ENCODE peak calls at places on chromosomes 3 and 15, in four cellular contexts. S, Y, E and K are unnamed samples.

GRCh38 chr3:12830785-12831581 is 10.4 kb downstream of the RPL32 start:
- DNase-seq in S (no peak), Y (no peak), E (no peak), K (no peak)

GRCh38 chr15:95127356-95127755 is 896.0 kb downstream of the MCTP2 start:
- DNase-seq in E (no peak), Y (no peak), S (no peak), K (no peak)

GRCh38 chr15:63615935-63616334 is 18.7 kb downstream of the FBXL22 start:
- DNase-seq in Y (no peak), E (no peak), S (no peak), K (no peak)

GRCh38 chr3:56115698-56116097 is 352.6 kb downstream of the ERC2 start:
- DNase-seq in Y (no peak), E (no peak), S (no peak), K (no peak)

GRCh38 chr3:193693774-193694173 is 100.8 kb downstream of the OPA1 start:
- DNase-seq in S (no peak), E (peak; percentile 63), Y (no peak), K (no peak)

GRCh38 chr15:67066041-67067021 is 929 bp downstream of the SMAD3 start:
- DNase-seq in Y (no peak), S (peak; percentile 30), E (no peak), K (no peak)

GRCh38 chr3:171799501-171799900 is 10.8 kb downstream of the PLD1 start:
- DNase-seq in Y (no peak), S (no peak), E (no peak), K (no peak)

GRCh38 chr15:88864861-88865497 is 30.4 kb downstream of the HAPLN3 start:
- DNase-seq in E (no peak), Y (no peak), S (peak; percentile 59), K (no peak)

GRCh38 chr3:165728924-165729323 is 108.3 kb downstream of the BCHE start:
- DNase-seq in S (no peak), Y (no peak), E (no peak), K (no peak)

GRCh38 chr3:162082516-162082915 is 585.9 kb downstream of the OTOL1 start:
- DNase-seq in S (no peak), E (no peak), Y (no peak), K (no peak)

GRCh38 chr3:185926445-185926844 is 11.4 kb downstream of the TRA2B start:
- DNase-seq in E (no peak), Y (no peak), S (no peak), K (no peak)

GRCh38 chr3:14142567-14143270 is 17.9 kb downstream of the TMEM43 start:
- DNase-seq in E (no peak), S (no peak), Y (no peak), K (no peak)

GRCh38 chr3:180280601-180281000 is 243.9 kb upstream of the PEX5L start:
- DNase-seq in E (no peak), S (no peak), Y (no peak), K (peak; percentile 33)

GRCh38 chr3:127820871-127821853 is 1.2 kb downstream of the MGLL start:
- DNase-seq in Y (no peak), S (no peak), E (no peak), K (no peak)

GRCh38 chr3:44077267-44077666 is 164.4 kb upstream of the TOPAZ1 start:
- DNase-seq in E (no peak), Y (no peak), S (no peak), K (no peak)

GRCh38 chr3:47347217-47347801 is 33.5 kb upstream of the PTPN23 start:
- DNase-seq in Y (no peak), S (peak; percentile 68), E (no peak), K (no peak)

GRCh38 chr15:51382787-51383186 is 41.3 kb downstream of the GLDN start:
- DNase-seq in Y (peak; percentile 16), E (peak; percentile 27), S (peak; percentile 43), K (no peak)

GRCh38 chr15:51714162-51714561 is 23.3 kb downstream of the LYSMD2 start:
- DNase-seq in E (no peak), Y (no peak), S (no peak), K (no peak)

GRCh38 chr3:9676780-9677179 is 26.9 kb upstream of the CPNE9 start:
- DNase-seq in Y (no peak), S (no peak), E (peak; percentile 9), K (no peak)

GRCh38 chr3:11850003-11850402 is 3.3 kb upstream of the TAMM41 start:
- DNase-seq in E (no peak), Y (no peak), S (no peak), K (no peak)

GRCh38 chr3:171532294-171532693 is 72.1 kb upstream of the TNIK start:
- DNase-seq in E (no peak), S (no peak), Y (no peak), K (no peak)

GRCh38 chr3:127712461-127712860 is 39.7 kb downstream of the ABTB1 start:
- DNase-seq in E (no peak), S (no peak), Y (no peak), K (no peak)

GRCh38 chr3:62761711-62762110 is 113.5 kb downstream of the CADPS start:
- DNase-seq in Y (no peak), E (no peak), S (no peak), K (no peak)

GRCh38 chr3:127590282-127590592 is 296 bp downstream of the TPRA1 start:
- DNase-seq in E (no peak), Y (no peak), S (no peak), K (no peak)

GRCh38 chr3:53252105-53252946 is 3.5 kb downstream of the TKT start:
- DNase-seq in Y (no peak), E (no peak), S (no peak), K (no peak)

GRCh38 chr3:160409812-160410610 is 10.6 kb downstream of the SMC4 start:
- DNase-seq in S (no peak), E (no peak), Y (no peak), K (no peak)

GRCh38 chr3:160417311-160417710 is 17.9 kb downstream of the SMC4 start:
- DNase-seq in Y (no peak), S (no peak), E (no peak), K (no peak)

GRCh38 chr3:160412477-160412876 is 13.0 kb downstream of the SMC4 start:
- DNase-seq in Y (no peak), S (no peak), E (no peak), K (no peak)

DNA sequence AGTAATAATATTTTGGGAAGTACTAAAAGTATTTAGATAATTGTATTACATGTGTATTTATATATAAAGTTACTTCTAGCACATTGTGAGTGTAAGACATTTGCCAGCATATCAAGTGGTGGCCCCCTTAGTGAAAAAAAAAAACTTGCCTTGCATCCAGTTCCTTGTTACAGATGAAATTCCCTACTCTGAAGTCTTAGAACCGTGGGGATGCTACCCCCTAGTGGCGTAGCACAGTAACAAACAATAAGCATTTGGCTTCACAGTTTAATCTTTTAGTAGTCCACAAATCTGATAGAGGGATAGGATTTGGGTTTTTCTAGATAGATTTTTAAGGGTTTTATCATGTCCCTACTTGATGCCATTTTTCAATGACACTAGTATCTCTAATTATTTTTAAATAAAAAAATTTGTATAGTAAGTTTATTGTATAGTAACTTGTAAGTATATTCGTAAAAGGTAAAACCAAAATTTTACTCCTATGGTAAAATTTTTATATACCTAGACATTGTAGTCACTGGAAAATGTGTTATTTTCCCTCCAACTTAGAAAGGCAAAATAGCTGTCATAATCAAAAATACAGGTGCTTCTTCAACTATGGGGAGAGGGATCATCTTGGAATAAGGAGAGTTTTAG is 14.3 kb downstream of the SMC4 start:
- DNase-seq in S (peak; percentile 59), Y (peak; percentile 60), E (peak; percentile 70), K (no peak)
- TF ChIP-seq TCF7L2 in S (no peak), Y (no peak), E (no peak), K (no peak)

GRCh38 chr15:50164458-50164857 is 17.5 kb upstream of the SLC27A2 start:
- DNase-seq in Y (no peak), S (no peak), E (peak; percentile 86), K (no peak)
- TF ChIP-seq SIN3A in Y (no peak), S (no peak), E (no peak), K (no peak)

GRCh38 chr15:70214941-70215635 is 117.4 kb upstream of the TLE3 start:
- DNase-seq in E (no peak), Y (no peak), S (no peak), K (no peak)

GRCh38 chr15:70215951-70216350 is 118.2 kb upstream of the TLE3 start:
- DNase-seq in S (no peak), E (no peak), Y (no peak), K (no peak)

GRCh38 chr15:70212963-70213315 is 115.2 kb upstream of the TLE3 start:
- DNase-seq in E (no peak), S (no peak), Y (no peak), K (no peak)

GRCh38 chr15:70213779-70214178 is 116.1 kb upstream of the TLE3 start:
- DNase-seq in S (no peak), Y (no peak), E (no peak), K (no peak)

DNA sequence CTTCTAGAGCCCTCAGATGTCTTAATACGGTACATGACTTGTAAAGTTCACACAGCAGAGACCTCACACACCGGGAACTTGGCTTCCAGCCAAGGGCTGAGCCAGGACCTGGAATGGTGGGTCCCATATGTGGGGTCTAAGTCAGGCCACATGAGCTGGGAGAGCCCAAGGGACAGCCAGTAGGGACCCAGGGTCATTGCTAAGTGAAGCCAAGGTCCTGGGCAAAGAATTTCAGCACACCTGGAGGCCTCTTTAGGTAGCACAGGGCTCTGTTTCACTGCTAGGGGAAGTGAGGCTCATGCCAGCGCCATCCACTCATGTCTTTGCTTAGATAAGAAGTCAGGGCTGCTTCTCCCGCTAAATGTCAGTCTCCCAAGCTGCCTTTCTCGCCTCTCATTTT is 116.5 kb upstream of the TLE3 start:
- DNase-seq in Y (no peak), E (no peak), S (no peak), K (no peak)
- TF ChIP-seq TCF7L2 in Y (no peak), E (no peak), S (no peak), K (no peak)

DNA sequence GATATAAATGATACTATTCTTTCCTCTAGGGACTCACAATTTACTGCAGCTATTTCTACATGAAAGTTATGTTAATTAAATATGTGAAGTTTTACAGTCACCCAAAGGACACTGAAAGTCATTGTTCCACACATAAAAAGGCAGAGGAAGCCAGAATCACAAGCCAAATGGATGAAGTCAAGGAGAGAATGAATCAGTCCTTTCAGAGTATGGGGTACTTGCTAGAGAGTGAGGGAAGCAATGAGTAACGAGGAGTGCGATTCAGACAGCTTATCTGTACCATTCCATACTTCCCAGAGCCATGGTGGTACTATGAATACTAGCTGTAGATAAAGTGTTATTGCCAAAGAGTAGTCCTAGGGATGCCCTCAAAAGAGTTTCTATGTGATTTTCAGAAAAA is 16.8 kb downstream of the ST3GAL6 start:
- DNase-seq in E (peak; percentile 41), Y (no peak), S (no peak), K (no peak)
- TF ChIP-seq SIN3A in E (no peak), Y (no peak), S (no peak), K (no peak)

GRCh38 chr3:57980416-57980815 is 27.8 kb upstream of the FLNB start:
- DNase-seq in S (no peak), Y (no peak), E (no peak), K (no peak)

GRCh38 chr3:57982561-57983243 is 25.5 kb upstream of the FLNB start:
- DNase-seq in Y (no peak), E (no peak), S (no peak), K (no peak)

GRCh38 chr3:57977755-57978715 is 30.2 kb upstream of the FLNB start:
- DNase-seq in E (peak; percentile 67), Y (peak; percentile 28), S (no peak), K (peak; percentile 45)

GRCh38 chr3:57983734-57984518 is 24.3 kb upstream of the FLNB start:
- DNase-seq in E (peak; percentile 88), Y (no peak), S (peak; percentile 31), K (peak; percentile 61)

GRCh38 chr3:57981483-57982087 is 26.6 kb upstream of the FLNB start:
- DNase-seq in Y (no peak), E (no peak), S (no peak), K (no peak)
- TF ChIP-seq TCF7L2 in Y (no peak), E (no peak), S (no peak), K (no peak)